ENCODE peak calls at places on chromosomes 13 and 19, in nine cellular contexts. A is NCI-H1092 treated with DMSO at 0.1 percent for 48 hours; O is cardiac fibroblast; L is aorta; K is B cell; Z is mucosa of descending colon; C is CD8-positive, alpha-beta T cell; F is pancreas; B is epithelial cell of prostate. Q is an unnamed sample.

GRCh38 chr13:29704648-29705047 is 109.2 kb upstream of the SLC7A1 start:
- DNase-seq in L (no peak), A (no peak), B (no peak), C (no peak), O (peak; percentile 14), Z (no peak), F (no peak), K (no peak), Q (no peak)

GRCh38 chr19:8459520-8460260 is 14.9 kb downstream of the HNRNPM start:
- DNase-seq in L (no peak), Z (no peak), K (no peak), A (no peak), F (no peak), C (no peak), O (peak; percentile 59), B (no peak), Q (no peak)

GRCh38 chr13:112510987-112511715 is 76.8 kb downstream of the TUBGCP3 start:
- DNase-seq in A (no peak), F (no peak), K (no peak), O (no peak), C (no peak), Z (no peak), B (no peak), L (no peak), Q (no peak)

GRCh38 chr19:16368385-16369305 is 44.0 kb downstream of the KLF2 start:
- DNase-seq in B (no peak), F (no peak), L (peak; percentile 61), C (peak; percentile 68), Z (peak; percentile 61), A (no peak), O (no peak), K (peak; percentile 35), Q (no peak)

GRCh38 chr13:92187378-92187989 is 789.1 kb downstream of the GPC5 start:
- DNase-seq in C (no peak), B (no peak), O (peak; percentile 63), A (peak; percentile 72), Z (no peak), K (peak; percentile 34), L (no peak), F (no peak), Q (peak; percentile 33)

GRCh38 chr19:1361601-1362384 is 21.9 kb upstream of the NDUFS7 start:
- DNase-seq in B (no peak), F (no peak), Z (no peak), L (no peak), K (no peak), C (no peak), A (no peak), O (peak; percentile 74), Q (no peak)

GRCh38 chr13:21986602-21987001 is 315.7 kb downstream of the FGF9 start:
- DNase-seq in Z (peak; percentile 63), B (no peak), O (peak; percentile 9), C (no peak), L (no peak), K (no peak), F (peak; percentile 6), A (no peak), Q (no peak)

GRCh38 chr19:7366701-7367420 is 18.1 kb downstream of the ARHGEF18 start:
- DNase-seq in K (peak; percentile 38), B (no peak), F (no peak), Z (no peak), A (peak; percentile 6), O (peak; percentile 51), L (peak; percentile 7), C (no peak), Q (peak; percentile 76)

GRCh38 chr13:19060311-19061002 is 121.2 kb downstream of the TUBA3C start:
- DNase-seq in K (no peak), L (peak; percentile 64), C (no peak), O (no peak), Z (no peak), A (no peak), B (no peak), F (no peak), Q (no peak)

GRCh38 chr13:40371531-40372125 is 294.8 kb downstream of the FOXO1 start:
- DNase-seq in B (no peak), Z (no peak), L (no peak), F (no peak), K (no peak), C (no peak), O (no peak), A (peak; percentile 52), Q (no peak)

GRCh38 chr13:114222461-114222968 is 12.2 kb upstream of the CDC16 start:
- DNase-seq in L (no peak), O (peak; percentile 74), C (no peak), Z (no peak), A (no peak), K (peak; percentile 51), F (peak; percentile 67), B (no peak), Q (no peak)

GRCh38 chr13:114078501-114079451 is 53.6 kb downstream of the RASA3 start:
- DNase-seq in F (no peak), B (peak; percentile 57), O (peak; percentile 80), A (no peak), Z (peak; percentile 65), K (no peak), C (no peak), L (peak; percentile 82), Q (no peak)

GRCh38 chr13:45786293-45786920 is 65.1 kb downstream of the SIAH3 start:
- DNase-seq in B (no peak), A (peak; percentile 62), O (no peak), L (no peak), F (peak; percentile 21), C (no peak), K (no peak), Z (no peak), Q (no peak)

GRCh38 chr13:41284512-41285288 is 21.3 kb upstream of the MTRF1 start:
- DNase-seq in A (no peak), C (no peak), K (no peak), Z (no peak), B (peak; percentile 98), L (peak; percentile 57), O (peak; percentile 73), F (no peak), Q (no peak)

GRCh38 chr19:50427997-50428425 is 4.7 kb upstream of the MYBPC2 start:
- DNase-seq in F (peak; percentile 67), Z (peak; percentile 91), L (peak; percentile 90), K (peak; percentile 91), B (no peak), C (peak; percentile 16), O (peak; percentile 93), A (no peak), Q (peak; percentile 46)

GRCh38 chr19:54026656-54027055 is 35.2 kb downstream of the CACNG6 start:
- DNase-seq in A (no peak), Z (no peak), C (no peak), F (no peak), K (no peak), O (no peak), L (no peak), B (no peak), Q (no peak)

GRCh38 chr19:10550336-10550735 is 6.6 kb downstream of the ATG4D start:
- DNase-seq in B (no peak), Z (no peak), F (no peak), L (no peak), A (no peak), C (no peak), K (no peak), O (no peak), Q (no peak)

GRCh38 chr13:42396501-42396900 is 124.5 kb downstream of the AKAP11 start:
- DNase-seq in L (no peak), K (peak; percentile 45), Z (peak; percentile 66), C (no peak), F (no peak), B (no peak), O (no peak), A (no peak), Q (no peak)

GRCh38 chr13:21330126-21330861 is 128.8 kb downstream of the ZDHHC20 start:
- DNase-seq in F (no peak), K (peak; percentile 12), O (no peak), Z (no peak), L (no peak), B (no peak), C (no peak), A (no peak), Q (peak; percentile 55)

GRCh38 chr13:83879431-83880171 is 2.7 kb downstream of the SLITRK1 start:
- DNase-seq in O (no peak), C (no peak), Z (no peak), K (no peak), L (peak; percentile 52), A (peak; percentile 32), F (no peak), B (no peak), Q (no peak)

Q was measured in GM10248.